ENCODE peak calls at places on chromosomes 3 and 15, in five cellular contexts. E is lower leg skin, F is SJSA1, R is breast epithelium, B is lung. O is an unnamed sample.

GRCh38 chr3:20186600-20187004 is 596 bp upstream of the SGO1 start:
- DNase-seq in R (no peak), B (no peak), E (no peak), F (no peak), O (no peak)

GRCh38 chr3:22734207-22734606 is 468.9 kb upstream of the UBE2E2 start:
- DNase-seq in R (no peak), E (no peak), F (no peak), B (no peak), O (no peak)

GRCh38 chr15:74937226-74937601 is 659 bp downstream of the COX5A start:
- DNase-seq in E (no peak), R (no peak), F (no peak), B (no peak), O (peak)

GRCh38 chr15:34318277-34319079 is 19.1 kb downstream of the SLC12A6 start:
- DNase-seq in R (peak), E (no peak), F (no peak), B (peak), O (peak)

GRCh38 chr3:5087209-5087608 is 34.9 kb upstream of the ARL8B start:
- DNase-seq in E (peak), R (no peak), B (no peak), F (no peak), O (no peak)

GRCh38 chr15:52191207-52191606 is at the start of gene GNB5:
- DNase-seq in F (no peak), B (no peak), R (no peak), E (no peak), O (no peak)

GRCh38 chr3:126356373-126357298 is 572 bp downstream of the KLF15 start:
- DNase-seq in B (peak), E (no peak), R (no peak), F (no peak), O (peak)

GRCh38 chr15:57696146-57696545 is 10.4 kb upstream of the POLR2M start:
- DNase-seq in B (no peak), R (no peak), E (no peak), F (no peak), O (peak)

GRCh38 chr3:152961323-152961722 is 126.4 kb downstream of the P2RY1 start:
- DNase-seq in R (no peak), F (no peak), E (no peak), B (no peak), O (no peak)

GRCh38 chr3:161314836-161315391 is 56.4 kb downstream of the SPTSSB start:
- DNase-seq in B (no peak), F (no peak), R (no peak), E (no peak), O (peak)

GRCh38 chr15:22918056-22918455 is 62.1 kb downstream of the CYFIP1 start:
- DNase-seq in F (peak), R (no peak), E (no peak), B (no peak), O (no peak)

GRCh38 chr3:167520656-167521360 is 47.0 kb upstream of the SERPINI2 start:
- DNase-seq in R (no peak), F (no peak), E (no peak), B (peak), O (no peak)

GRCh38 chr15:80966431-80967197 is 23.0 kb downstream of the MESD start:
- DNase-seq in R (no peak), E (peak), F (no peak), B (no peak), O (no peak)

GRCh38 chr3:157429703-157430102 is 6.9 kb upstream of the PTX3 start:
- DNase-seq in R (no peak), B (no peak), F (peak), E (no peak), O (no peak)

GRCh38 chr15:77915261-77915960 is 162.1 kb downstream of the TBC1D2B start:
- DNase-seq in B (no peak), F (no peak), E (peak), R (no peak), O (no peak)

GRCh38 chr15:87502173-87502572 is 754.4 kb downstream of the NTRK3 start:
- DNase-seq in B (no peak), F (no peak), R (no peak), E (no peak), O (no peak)

GRCh38 chr15:79916424-79916823 is 19.6 kb upstream of the MTHFS start:
- DNase-seq in R (no peak), E (no peak), F (no peak), B (no peak), O (no peak)

GRCh38 chr3:129618186-129618820 is 11.8 kb upstream of the PLXND1 start:
- DNase-seq in B (no peak), E (peak), R (no peak), F (no peak), O (no peak)

GRCh38 chr15:66701422-66702034 is 508 bp upstream of the SMAD6 start:
- DNase-seq in E (peak), F (peak), B (no peak), R (peak), O (peak)

GRCh38 chr3:70072180-70072579 is 72.6 kb downstream of the SAMMSON start:
- DNase-seq in R (no peak), B (no peak), E (no peak), F (no peak), O (no peak)

GRCh38 chr3:124448954-124449353 is 281.3 kb upstream of the UMPS start:
- DNase-seq in E (no peak), B (no peak), R (no peak), F (no peak), O (no peak)

GRCh38 chr15:50116477-50116876 is 2.6 kb downstream of the ATP8B4 start:
- DNase-seq in B (no peak), E (no peak), R (no peak), F (peak), O (no peak)

GRCh38 chr3:50375200-50375931 is 16.0 kb upstream of the TMEM115 start:
- DNase-seq in R (no peak), E (no peak), B (no peak), F (no peak), O (no peak)

GRCh38 chr15:48702569-48703239 is 57.2 kb upstream of the FBN1 start:
- DNase-seq in F (no peak), E (no peak), B (no peak), R (no peak), O (no peak)

GRCh38 chr3:13019243-13019701 is 54.0 kb downstream of the IQSEC1 start:
- DNase-seq in F (no peak), R (no peak), E (no peak), B (no peak), O (peak)

GRCh38 chr15:37289109-37289765 is 188.9 kb upstream of the MEIS2 start:
- DNase-seq in R (no peak), B (no peak), E (no peak), F (no peak), O (no peak)

GRCh38 chr3:169618894-169619792 is 44.4 kb downstream of the MECOM start:
- DNase-seq in R (no peak), E (no peak), B (no peak), F (no peak), O (no peak)

GRCh38 chr3:103048371-103048722 is 613.5 kb downstream of the ZPLD1 start:
- DNase-seq in B (no peak), R (no peak), E (no peak), F (no peak), O (no peak)

GRCh38 chr15:40290540-40291087 is 7.8 kb upstream of the ANKRD63 start:
- DNase-seq in F (no peak), R (no peak), B (no peak), E (no peak), O (no peak)

GRCh38 chr15:40292246-40292645 is 9.4 kb upstream of the ANKRD63 start:
- DNase-seq in R (no peak), F (no peak), B (no peak), E (no peak), O (no peak)

GRCh38 chr15:40293006-40293405 is 10.1 kb upstream of the ANKRD63 start:
- DNase-seq in B (no peak), E (no peak), R (no peak), F (no peak), O (no peak)

GRCh38 chr15:40289140-40289775 is 6.4 kb upstream of the ANKRD63 start:
- DNase-seq in R (no peak), F (no peak), B (no peak), E (no peak), O (peak)

DNA sequence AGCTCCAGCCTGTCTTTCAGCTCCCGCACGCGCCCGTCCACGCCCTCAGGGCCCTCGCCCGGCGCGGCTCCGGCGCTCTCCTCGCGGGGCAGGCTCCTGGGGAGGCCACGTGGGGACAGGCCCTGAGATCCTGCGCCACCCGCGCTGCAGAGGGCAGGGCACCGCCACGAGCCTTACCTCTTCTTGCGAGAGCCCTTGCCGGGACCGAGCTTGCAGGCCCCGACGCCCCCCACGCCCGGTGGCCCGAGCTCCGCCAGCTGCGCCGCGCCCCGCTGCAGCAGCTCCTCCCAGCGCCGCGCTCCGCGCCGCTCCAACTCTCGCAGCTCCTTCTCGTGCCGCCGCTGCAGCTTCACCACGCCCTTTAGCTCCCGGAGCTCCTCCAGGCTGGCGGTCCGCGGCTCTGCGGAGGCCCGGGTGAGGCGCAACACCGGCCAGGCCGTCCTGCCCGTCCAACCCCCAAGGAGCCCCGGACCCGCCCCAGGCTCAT is 8.3 kb upstream of the ANKRD63 start:
- DNase-seq in B (peak), E (no peak), R (no peak), F (no peak), O (no peak)
- H3K4me3 ChIP-seq in B (no peak), E (no peak), R (peak), F (no peak), O (peak)

GRCh38 chr3:193812078-193812725 is 219.2 kb downstream of the OPA1 start:
- DNase-seq in B (no peak), F (no peak), E (peak), R (no peak), O (no peak)
- H3K4me3 ChIP-seq in B (no peak), F (no peak), E (no peak), R (no peak), O (no peak)

DNA sequence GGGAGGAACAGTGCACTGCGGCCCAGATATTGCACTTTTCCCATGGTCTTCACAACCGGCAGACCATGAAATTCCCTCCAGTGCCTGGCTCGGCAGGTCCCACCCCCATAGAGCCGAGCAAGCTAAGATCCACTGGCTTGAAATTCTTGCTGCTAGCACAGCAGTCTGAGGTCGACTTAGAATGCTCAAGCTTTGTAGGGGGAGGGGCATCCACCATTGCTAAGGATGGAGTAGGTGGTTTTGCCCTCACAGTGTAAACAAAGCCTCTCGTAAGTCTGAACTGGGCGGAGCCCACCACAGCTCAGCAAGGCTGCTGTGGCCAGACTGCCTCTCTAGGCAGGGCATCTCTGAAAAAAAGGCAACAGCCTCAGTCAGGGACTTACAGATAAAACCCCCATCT is 156.3 kb downstream of the FRMD5 start:
- DNase-seq in R (no peak), B (no peak), F (peak), E (no peak), O (peak)
- H3K4me3 ChIP-seq in R (no peak), B (no peak), F (no peak), E (no peak), O (peak)

GRCh38 chr3:149332227-149332765 is 1.1 kb downstream of the TM4SF18 start:
- DNase-seq in E (no peak), B (no peak), F (no peak), R (no peak), O (no peak)
- H3K4me3 ChIP-seq in E (no peak), B (no peak), F (no peak), R (no peak), O (no peak)

DNA sequence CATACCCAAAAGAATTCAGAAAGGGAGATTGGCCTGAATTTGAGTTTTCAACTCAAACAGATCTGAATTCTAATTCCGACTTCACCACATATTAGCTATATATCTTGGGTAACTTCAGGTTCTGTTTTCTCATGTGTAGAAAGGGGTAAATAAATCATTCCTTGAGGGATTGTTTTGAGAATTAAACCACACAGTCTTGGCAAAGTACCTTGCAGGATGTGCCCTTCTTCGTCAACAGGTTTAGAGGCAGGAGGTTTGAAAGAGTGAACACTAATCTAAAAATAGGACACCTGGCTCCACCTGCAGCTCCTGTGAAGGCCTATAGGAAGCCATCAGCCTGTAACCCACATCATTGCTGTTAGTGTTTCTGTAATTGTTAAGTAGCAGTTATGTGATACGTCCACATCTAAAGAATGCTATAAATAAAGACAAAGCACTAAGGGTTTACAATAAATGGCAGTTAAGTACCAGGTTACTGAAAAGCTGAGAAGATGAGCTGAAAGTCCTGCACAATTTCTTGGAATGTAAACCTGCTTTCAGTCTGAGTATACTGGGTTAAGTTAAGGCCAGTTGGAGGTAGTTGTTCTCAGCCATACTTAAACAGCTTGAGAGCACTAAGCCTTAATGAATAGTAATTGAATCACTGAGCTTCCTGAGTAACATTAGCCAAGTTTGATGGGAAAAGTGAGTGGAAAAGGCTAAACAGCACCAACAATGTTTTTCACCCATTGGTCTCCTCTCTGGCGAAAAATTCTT is 6.0 kb downstream of the CCDC80 start:
- DNase-seq in F (no peak), E (no peak), B (no peak), R (no peak), O (no peak)
- H3K4me3 ChIP-seq in F (no peak), E (no peak), B (no peak), R (peak), O (no peak)